ENCODE peak calls at places on chromosomes 1 and 21, in four cellular contexts. U is IMR-90, V is upper lobe of right lung, D is tibial artery. T is an unnamed sample. For H3K9me3 and H3K4me1, the result is how much of the 10 kb centered on the place peaks cover.

GRCh38 chr1:228986093-228986904 is 251.0 kb downstream of the RHOU start:
- DNase-seq in U (peak), D (peak), V (no peak), T (no peak)

GRCh38 chr1:47031585-47031984 is 8.1 kb downstream of the CYP4X1 start:
- DNase-seq in U (no peak), V (no peak), D (peak), T (no peak)

GRCh38 chr1:226640288-226640687 is 91.7 kb downstream of the STUM start:
- DNase-seq in U (no peak), V (no peak), D (no peak), T (no peak)

GRCh38 chr1:21904725-21905520 is 32.2 kb downstream of the HSPG2 start:
- DNase-seq in U (peak), D (peak), V (no peak), T (no peak)

GRCh38 chr1:29777522-29777921 is 541.2 kb downstream of the PTPRU start:
- DNase-seq in D (no peak), U (no peak), V (no peak), T (no peak)

GRCh38 chr21:32351428-32351827 is 41.4 kb downstream of the URB1 start:
- DNase-seq in D (no peak), V (no peak), U (no peak), T (no peak)

GRCh38 chr1:208524376-208524775 is 280.2 kb upstream of the PLXNA2 start:
- DNase-seq in V (no peak), U (no peak), D (no peak), T (no peak)

GRCh38 chr21:44370027-44370735 is 16.8 kb downstream of the TRPM2 start:
- DNase-seq in U (peak), D (no peak), V (peak), T (peak)

GRCh38 chr1:241181971-241182370 is 175.0 kb downstream of the RGS7 start:
- DNase-seq in U (no peak), V (no peak), D (no peak), T (no peak)

GRCh38 chr1:217360510-217360909 is 270.4 kb downstream of the GPATCH2 start:
- DNase-seq in V (no peak), U (no peak), D (no peak), T (no peak)

GRCh38 chr1:72397786-72398185 is 115.4 kb upstream of the NEGR1 start:
- DNase-seq in U (peak), V (no peak), D (no peak), T (no peak)

GRCh38 chr1:36881071-36881405 is 153.3 kb downstream of the GRIK3 start:
- DNase-seq in V (no peak), D (no peak), U (no peak), T (no peak)

GRCh38 chr1:67214420-67215174 is 48.3 kb downstream of the IL23R start:
- DNase-seq in D (no peak), U (peak), V (no peak), T (no peak)

GRCh38 chr1:208570362-208570761 is 326.2 kb upstream of the PLXNA2 start:
- DNase-seq in U (no peak), V (no peak), D (no peak), T (no peak)

GRCh38 chr1:80915491-80915890 is 885.2 kb upstream of the ADGRL2 start:
- DNase-seq in V (no peak), U (no peak), D (no peak), T (no peak)

GRCh38 chr1:76074321-76075187 is at the start of gene ST6GALNAC3:
- DNase-seq in V (peak), U (peak), D (peak), T (peak)

GRCh38 chr1:217372251-217372970 is 258.5 kb downstream of the GPATCH2 start:
- DNase-seq in U (no peak), D (no peak), V (no peak), T (no peak)

GRCh38 chr1:204520834-204521709 is 4.9 kb downstream of the MDM4 start:
- DNase-seq in V (no peak), U (peak), D (no peak), T (peak)

GRCh38 chr1:170168263-170168662 is 22.5 kb downstream of the NTMT2 start:
- DNase-seq in D (no peak), V (no peak), U (peak), T (no peak)

GRCh38 chr1:193042766-193043691 is 16.1 kb downstream of the UCHL5 start:
- DNase-seq in V (no peak), U (no peak), D (no peak), T (no peak)

GRCh38 chr1:38173157-38173831 is 126.7 kb upstream of the POU3F1 start:
- DNase-seq in U (no peak), V (no peak), D (no peak), T (no peak)

GRCh38 chr1:230122361-230123279 is 55.6 kb downstream of the GALNT2 start:
- DNase-seq in V (no peak), D (no peak), U (no peak), T (no peak)

GRCh38 chr1:79895573-79895972 is 889.0 kb upstream of the ADGRL4 start:
- DNase-seq in V (no peak), D (no peak), U (no peak), T (no peak)

GRCh38 chr1:25033030-25033827 is 103.2 kb upstream of the RUNX3 start:
- DNase-seq in V (no peak), D (no peak), U (no peak), T (no peak)

GRCh38 chr1:18284750-18285532 is 177.3 kb downstream of the IGSF21 start:
- DNase-seq in U (no peak), D (no peak), V (no peak), T (no peak)

GRCh38 chr1:22142315-22143064 is 407 bp downstream of the WNT4 start:
- DNase-seq in D (no peak), U (no peak), V (no peak), T (no peak)

GRCh38 chr1:109832935-109833334 is 69.2 kb upstream of the EPS8L3 start:
- DNase-seq in V (no peak), U (no peak), D (no peak), T (no peak)

GRCh38 chr1:159864262-159864661 is 1.8 kb upstream of the VSIG8 start:
- DNase-seq in U (no peak), D (no peak), V (no peak), T (no peak)

GRCh38 chr1:206635983-206636354 is 633 bp downstream of the DYRK3 start:
- DNase-seq in D (no peak), U (no peak), V (no peak), T (peak)

GRCh38 chr1:15192916-15193550 is 39.5 kb downstream of the TMEM51 start:
- DNase-seq in D (no peak), V (peak), U (no peak), T (no peak)

GRCh38 chr1:163875214-163875926 is 553.6 kb downstream of the NUF2 start:
- DNase-seq in V (no peak), D (peak), U (peak), T (peak)

GRCh38 chr1:27026621-27027574 is 14.2 kb upstream of the TENT5B start:
- DNase-seq in V (peak), U (peak), D (peak), T (peak)

GRCh38 chr1:112386024-112386723 is 9.8 kb upstream of the CTTNBP2NL start:
- DNase-seq in D (no peak), U (no peak), V (no peak), T (no peak)

GRCh38 chr21:42668193-42668592 is 14.8 kb downstream of the PDE9A start:
- DNase-seq in D (no peak), U (no peak), V (no peak), T (no peak)

GRCh38 chr21:42665484-42665883 is 12.1 kb downstream of the PDE9A start:
- DNase-seq in V (no peak), U (no peak), D (no peak), T (no peak)

GRCh38 chr21:42666023-42666747 is 12.8 kb downstream of the PDE9A start:
- DNase-seq in U (no peak), V (no peak), D (no peak), T (no peak)

GRCh38 chr21:42668620-42669019 is 15.2 kb downstream of the PDE9A start:
- DNase-seq in V (no peak), D (no peak), U (no peak), T (no peak)

DNA sequence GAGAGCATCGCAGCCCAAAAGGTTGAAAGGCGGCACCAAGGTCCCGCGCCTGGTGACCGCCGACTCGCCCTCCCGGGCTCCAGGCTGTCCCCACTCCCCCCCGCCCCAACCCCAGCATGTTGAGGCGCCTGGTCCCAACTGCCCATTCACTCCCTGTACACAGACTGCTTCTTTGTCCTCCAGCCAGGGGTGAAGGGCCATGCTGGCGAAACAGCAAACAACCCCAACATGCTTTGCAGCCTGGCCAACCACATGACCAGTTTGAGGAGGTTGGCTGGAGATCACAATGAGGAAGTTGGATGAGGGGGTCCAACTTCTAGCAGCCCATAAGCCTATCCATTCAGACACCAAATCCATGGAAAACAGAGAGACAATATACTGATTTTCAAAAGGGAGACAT is 13.5 kb downstream of the PDE9A start:
- DNase-seq in U (no peak), D (no peak), V (no peak), T (no peak)
- H3K27ac ChIP-seq in U (no peak), D (no peak), V (no peak), T (no peak)

GRCh38 chr1:182777386-182777785 is 12.2 kb upstream of the NPL start:
- DNase-seq in V (no peak), D (no peak), U (no peak), T (no peak)

GRCh38 chr1:182782587-182782913 is 7.0 kb upstream of the NPL start:
- DNase-seq in U (no peak), D (no peak), V (no peak), T (no peak)

GRCh38 chr1:182783068-182783467 is 6.5 kb upstream of the NPL start:
- DNase-seq in U (no peak), D (no peak), V (no peak), T (no peak)

GRCh38 chr1:182781849-182782586 is 7.6 kb upstream of the NPL start:
- DNase-seq in D (peak), U (peak), V (peak), T (peak)

DNA sequence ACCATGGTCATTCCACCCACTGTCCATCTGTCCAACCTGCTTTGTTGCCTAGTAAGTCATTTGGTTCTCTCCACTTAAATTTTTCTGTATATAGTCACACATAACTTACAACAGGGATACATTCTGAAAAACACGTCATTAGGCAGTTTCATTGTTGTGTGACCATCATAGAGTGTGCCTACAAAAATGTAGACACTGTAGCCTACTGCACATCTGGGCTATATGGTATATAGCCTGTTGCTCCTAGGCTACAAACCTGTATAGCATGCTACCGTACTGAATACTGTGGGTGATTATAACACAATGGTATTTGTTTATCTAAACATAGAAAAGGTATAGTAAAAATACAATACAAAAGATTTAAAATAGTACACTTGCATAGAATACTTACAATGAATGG is 10.0 kb upstream of the NPL start:
- DNase-seq in V (no peak), U (peak), D (no peak), T (no peak)
- H3K9me3 ChIP-seq in V (under half), U (under half), D (under half), T (under half)

GRCh38 chr1:9631613-9632012 is 19.9 kb upstream of the PIK3CD start:
- DNase-seq in D (no peak), U (no peak), V (no peak), T (no peak)
- H3K4me1 ChIP-seq in D (under half), U (under half), V (under half), T (under half)

GRCh38 chr1:31763671-31764306 is 351 bp downstream of the ADGRB2 start:
- DNase-seq in D (no peak), U (no peak), V (no peak), T (no peak)

GRCh38 chr1:31762726-31763670 is 1.1 kb downstream of the ADGRB2 start:
- DNase-seq in U (peak), D (peak), V (peak), T (peak)

GRCh38 chr1:31765516-31765915 is 1.4 kb upstream of the ADGRB2 start:
- DNase-seq in V (no peak), U (no peak), D (no peak), T (no peak)

GRCh38 chr1:31765041-31765467 is 914 bp upstream of the ADGRB2 start:
- DNase-seq in U (peak), D (no peak), V (no peak), T (no peak)

GRCh38 chr1:31764307-31765040 is at the start of gene ADGRB2:
- DNase-seq in U (no peak), D (no peak), V (no peak), T (peak)
- H3K27ac ChIP-seq in U (no peak), D (no peak), V (no peak), T (no peak)

GRCh38 chr1:5649166-5649551 is 343.1 kb downstream of the NPHP4 start:
- DNase-seq in U (no peak), V (no peak), D (no peak), T (peak)
- H3K9me3 ChIP-seq in U (half or more), V (under half), D (under half), T (under half)

T was measured in SJSA1.